ENCODE peak calls at places on chromosome 9, in six cellular contexts. One of them, this sample, is unnamed.

GRCh38 chr9:99109522-99109921 is 4.6 kb downstream of the TGFBR1 start:
- DNase-seq in CD8-positive, alpha-beta T cell: no peak
- DNase-seq in A549: no peak
- DNase-seq in osteoblast: no peak
- DNase-seq in fibroblast of lung: peak; percentile 73
- DNase-seq in mesendoderm: no peak
- DNase-seq in this sample: no peak

GRCh38 chr9:117783828-117784227 is 79.6 kb downstream of the TLR4 start:
- DNase-seq in CD8-positive, alpha-beta T cell: peak; percentile 15
- DNase-seq in A549: no peak
- DNase-seq in osteoblast: no peak
- DNase-seq in fibroblast of lung: no peak
- DNase-seq in mesendoderm: no peak
- DNase-seq in this sample: no peak

GRCh38 chr9:97773723-97774122 is 76.6 kb upstream of the XPA start:
- DNase-seq in CD8-positive, alpha-beta T cell: no peak
- DNase-seq in A549: no peak
- DNase-seq in osteoblast: peak; percentile 81
- DNase-seq in fibroblast of lung: peak; percentile 16
- DNase-seq in mesendoderm: no peak
- DNase-seq in this sample: no peak

GRCh38 chr9:38289486-38290275 is 102.8 kb upstream of the ALDH1B1 start:
- DNase-seq in CD8-positive, alpha-beta T cell: no peak
- DNase-seq in A549: no peak
- DNase-seq in osteoblast: no peak
- DNase-seq in fibroblast of lung: no peak
- DNase-seq in mesendoderm: no peak
- DNase-seq in this sample: no peak

GRCh38 chr9:112112941-112113399 is 62.1 kb downstream of the SUSD1 start:
- DNase-seq in CD8-positive, alpha-beta T cell: no peak
- DNase-seq in A549: peak; percentile 71
- DNase-seq in osteoblast: peak; percentile 17
- DNase-seq in fibroblast of lung: peak; percentile 2
- DNase-seq in mesendoderm: peak; percentile 80
- DNase-seq in this sample: no peak

GRCh38 chr9:128716581-128717254 is 7.2 kb downstream of the ZDHHC12 start:
- DNase-seq in CD8-positive, alpha-beta T cell: no peak
- DNase-seq in A549: no peak
- DNase-seq in osteoblast: peak; percentile 45
- DNase-seq in fibroblast of lung: no peak
- DNase-seq in mesendoderm: no peak
- DNase-seq in this sample: no peak

GRCh38 chr9:87434341-87434740 is 63.3 kb upstream of the DAPK1 start:
- DNase-seq in CD8-positive, alpha-beta T cell: no peak
- DNase-seq in A549: no peak
- DNase-seq in osteoblast: no peak
- DNase-seq in fibroblast of lung: no peak
- DNase-seq in mesendoderm: no peak
- DNase-seq in this sample: no peak

GRCh38 chr9:112861638-112862555 is 28.8 kb downstream of the SLC46A2 start:
- DNase-seq in CD8-positive, alpha-beta T cell: no peak
- DNase-seq in A549: no peak
- DNase-seq in osteoblast: peak; percentile 67
- DNase-seq in fibroblast of lung: peak; percentile 39
- DNase-seq in mesendoderm: no peak
- DNase-seq in this sample: no peak

GRCh38 chr9:92952861-92953620 is 5.7 kb downstream of the FGD3 start:
- DNase-seq in CD8-positive, alpha-beta T cell: no peak
- DNase-seq in A549: no peak
- DNase-seq in osteoblast: peak; percentile 73
- DNase-seq in fibroblast of lung: no peak
- DNase-seq in mesendoderm: no peak
- DNase-seq in this sample: peak; percentile 66

GRCh38 chr9:12695474-12695873 is 2.3 kb downstream of the TYRP1 start:
- DNase-seq in CD8-positive, alpha-beta T cell: no peak
- DNase-seq in A549: no peak
- DNase-seq in osteoblast: no peak
- DNase-seq in fibroblast of lung: no peak
- DNase-seq in mesendoderm: no peak
- DNase-seq in this sample: no peak

GRCh38 chr9:121946465-121946864 is 146.6 kb downstream of the TTLL11 start:
- DNase-seq in CD8-positive, alpha-beta T cell: no peak
- DNase-seq in A549: no peak
- DNase-seq in osteoblast: no peak
- DNase-seq in fibroblast of lung: no peak
- DNase-seq in mesendoderm: no peak
- DNase-seq in this sample: no peak

GRCh38 chr9:72465602-72466001 is 55.8 kb upstream of the TMC1 start:
- DNase-seq in CD8-positive, alpha-beta T cell: no peak
- DNase-seq in A549: no peak
- DNase-seq in osteoblast: peak; percentile 64
- DNase-seq in fibroblast of lung: no peak
- DNase-seq in mesendoderm: no peak
- DNase-seq in this sample: no peak

GRCh38 chr9:127224883-127225739 is 39.5 kb upstream of the GARNL3 start:
- DNase-seq in CD8-positive, alpha-beta T cell: peak; percentile 90
- DNase-seq in A549: peak; percentile 90
- DNase-seq in osteoblast: peak; percentile 100
- DNase-seq in fibroblast of lung: peak; percentile 91
- DNase-seq in mesendoderm: peak; percentile 92
- DNase-seq in this sample: peak; percentile 99

GRCh38 chr9:128122809-128123175 is 4.7 kb downstream of the PTGES2 start:
- DNase-seq in CD8-positive, alpha-beta T cell: no peak
- DNase-seq in A549: no peak
- DNase-seq in osteoblast: peak; percentile 21
- DNase-seq in fibroblast of lung: no peak
- DNase-seq in mesendoderm: no peak
- DNase-seq in this sample: no peak

GRCh38 chr9:79616013-79616412 is 44.2 kb downstream of the TLE4 start:
- DNase-seq in CD8-positive, alpha-beta T cell: no peak
- DNase-seq in A549: no peak
- DNase-seq in osteoblast: no peak
- DNase-seq in fibroblast of lung: peak; percentile 13
- DNase-seq in mesendoderm: peak; percentile 14
- DNase-seq in this sample: no peak

GRCh38 chr9:98774746-98775145 is 21.6 kb downstream of the ANKS6 start:
- DNase-seq in CD8-positive, alpha-beta T cell: no peak
- DNase-seq in A549: peak; percentile 33
- DNase-seq in osteoblast: peak; percentile 78
- DNase-seq in fibroblast of lung: no peak
- DNase-seq in mesendoderm: no peak
- DNase-seq in this sample: no peak

GRCh38 chr9:117088140-117088539 is 326.7 kb downstream of the ASTN2 start:
- DNase-seq in CD8-positive, alpha-beta T cell: no peak
- DNase-seq in A549: no peak
- DNase-seq in osteoblast: no peak
- DNase-seq in fibroblast of lung: no peak
- DNase-seq in mesendoderm: no peak
- DNase-seq in this sample: no peak

GRCh38 chr9:1098551-1098950 is 48.4 kb downstream of the DMRT2 start:
- DNase-seq in CD8-positive, alpha-beta T cell: no peak
- DNase-seq in A549: no peak
- DNase-seq in osteoblast: no peak
- DNase-seq in fibroblast of lung: no peak
- DNase-seq in mesendoderm: no peak
- DNase-seq in this sample: no peak

GRCh38 chr9:136090768-136091581 is 4.1 kb downstream of the NACC2 start:
- DNase-seq in CD8-positive, alpha-beta T cell: no peak
- DNase-seq in A549: no peak
- DNase-seq in osteoblast: peak; percentile 89
- DNase-seq in fibroblast of lung: no peak
- DNase-seq in mesendoderm: no peak
- DNase-seq in this sample: no peak

GRCh38 chr9:126055386-126055785 is 271.2 kb upstream of the MVB12B start:
- DNase-seq in CD8-positive, alpha-beta T cell: no peak
- DNase-seq in A549: no peak
- DNase-seq in osteoblast: no peak
- DNase-seq in fibroblast of lung: no peak
- DNase-seq in mesendoderm: no peak
- DNase-seq in this sample: no peak

GRCh38 chr9:86122309-86122708 is 23.0 kb upstream of the GOLM1 start:
- DNase-seq in CD8-positive, alpha-beta T cell: no peak
- DNase-seq in A549: peak; percentile 39
- DNase-seq in osteoblast: no peak
- DNase-seq in fibroblast of lung: no peak
- DNase-seq in mesendoderm: peak; percentile 37
- DNase-seq in this sample: peak; percentile 63

GRCh38 chr9:80175286-80175906 is 603.6 kb downstream of the TLE4 start:
- DNase-seq in CD8-positive, alpha-beta T cell: no peak
- DNase-seq in A549: peak; percentile 39
- DNase-seq in osteoblast: no peak
- DNase-seq in fibroblast of lung: peak; percentile 72
- DNase-seq in mesendoderm: peak; percentile 41
- DNase-seq in this sample: peak; percentile 11

GRCh38 chr9:132733133-132733815 is 63.0 kb downstream of the GTF3C4 start:
- DNase-seq in CD8-positive, alpha-beta T cell: no peak
- DNase-seq in A549: no peak
- DNase-seq in osteoblast: no peak
- DNase-seq in fibroblast of lung: peak; percentile 39
- DNase-seq in mesendoderm: no peak
- DNase-seq in this sample: no peak

GRCh38 chr9:125785187-125785840 is 38.1 kb downstream of the PBX3 start:
- DNase-seq in CD8-positive, alpha-beta T cell: no peak
- DNase-seq in A549: no peak
- DNase-seq in osteoblast: peak; percentile 66
- DNase-seq in fibroblast of lung: no peak
- DNase-seq in mesendoderm: no peak
- DNase-seq in this sample: no peak

GRCh38 chr9:117696141-117696540 is 8.1 kb upstream of the TLR4 start:
- DNase-seq in CD8-positive, alpha-beta T cell: no peak
- DNase-seq in A549: no peak
- DNase-seq in osteoblast: no peak
- DNase-seq in fibroblast of lung: no peak
- DNase-seq in mesendoderm: no peak
- DNase-seq in this sample: no peak

GRCh38 chr9:115106642-115107041 is 11.3 kb downstream of the TNC start:
- DNase-seq in CD8-positive, alpha-beta T cell: no peak
- DNase-seq in A549: no peak
- DNase-seq in osteoblast: no peak
- DNase-seq in fibroblast of lung: peak; percentile 36
- DNase-seq in mesendoderm: no peak
- DNase-seq in this sample: no peak

GRCh38 chr9:137190315-137190853 is 1.9 kb downstream of the SSNA1 start:
- DNase-seq in CD8-positive, alpha-beta T cell: no peak
- DNase-seq in A549: no peak
- DNase-seq in osteoblast: no peak
- DNase-seq in fibroblast of lung: no peak
- DNase-seq in mesendoderm: no peak
- DNase-seq in this sample: no peak

GRCh38 chr9:128192601-128193371 is 1.4 kb upstream of the CIZ1 start:
- DNase-seq in CD8-positive, alpha-beta T cell: peak; percentile 46
- DNase-seq in A549: peak; percentile 97
- DNase-seq in osteoblast: peak; percentile 97
- DNase-seq in fibroblast of lung: peak; percentile 90
- DNase-seq in mesendoderm: peak; percentile 46
- DNase-seq in this sample: no peak

GRCh38 chr9:126128494-126129142 is 198.0 kb upstream of the MVB12B start:
- DNase-seq in CD8-positive, alpha-beta T cell: no peak
- DNase-seq in A549: no peak
- DNase-seq in osteoblast: no peak
- DNase-seq in fibroblast of lung: no peak
- DNase-seq in mesendoderm: no peak
- DNase-seq in this sample: no peak

GRCh38 chr9:137487454-137488329 is 28.6 kb upstream of the NSMF start:
- DNase-seq in CD8-positive, alpha-beta T cell: no peak
- DNase-seq in A549: no peak
- DNase-seq in osteoblast: peak; percentile 74
- DNase-seq in fibroblast of lung: peak; percentile 5
- DNase-seq in mesendoderm: no peak
- DNase-seq in this sample: no peak

GRCh38 chr9:37027582-37028424 is 6.3 kb downstream of the PAX5 start:
- DNase-seq in CD8-positive, alpha-beta T cell: peak; percentile 77
- DNase-seq in A549: peak; percentile 94
- DNase-seq in osteoblast: peak; percentile 100
- DNase-seq in fibroblast of lung: peak; percentile 76
- DNase-seq in mesendoderm: peak; percentile 98
- DNase-seq in this sample: peak; percentile 95

GRCh38 chr9:124658165-124659017 is 112.7 kb downstream of the NR6A1 start:
- DNase-seq in CD8-positive, alpha-beta T cell: peak; percentile 43
- DNase-seq in A549: peak; percentile 97
- DNase-seq in osteoblast: peak; percentile 68
- DNase-seq in fibroblast of lung: peak; percentile 94
- DNase-seq in mesendoderm: peak; percentile 89
- DNase-seq in this sample: peak; percentile 89
- H3K4me1 ChIP-seq in CD8-positive, alpha-beta T cell: peaks cover 16% of the 10 kb centered on the region
- H3K4me1 ChIP-seq in A549: peaks cover 35% of the 10 kb centered on the region
- H3K4me1 ChIP-seq in osteoblast: peaks cover 17% of the 10 kb centered on the region
- H3K4me1 ChIP-seq in fibroblast of lung: no peaks in the 10 kb centered on the region
- H3K4me1 ChIP-seq in mesendoderm: peaks cover 7% of the 10 kb centered on the region
- H3K4me1 ChIP-seq in this sample: peaks cover 16% of the 10 kb centered on the region

DNA sequence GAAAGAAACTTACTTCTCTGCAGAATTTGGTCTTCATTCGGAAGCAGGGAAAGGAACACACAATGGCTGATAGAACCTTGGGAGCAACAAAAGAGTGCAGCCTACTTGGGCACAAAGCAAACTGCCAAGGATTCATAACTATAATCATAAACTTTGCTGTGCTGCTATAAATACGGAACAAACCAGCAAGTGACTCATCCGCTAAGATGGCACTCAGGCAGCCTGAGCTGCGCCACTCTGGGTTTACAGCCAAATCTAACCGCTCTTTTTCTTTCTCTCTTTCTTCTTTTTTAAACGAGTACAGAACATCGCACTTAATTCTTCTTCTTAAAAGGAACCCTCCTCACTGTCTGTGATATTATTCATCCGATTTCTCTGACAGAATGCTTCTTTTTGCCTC is 81.1 kb downstream of the PTPN3 start:
- DNase-seq in CD8-positive, alpha-beta T cell: no peak
- DNase-seq in A549: no peak
- DNase-seq in osteoblast: no peak
- DNase-seq in fibroblast of lung: peak; percentile 34
- DNase-seq in mesendoderm: no peak
- DNase-seq in this sample: no peak
- H3K4me3 ChIP-seq in CD8-positive, alpha-beta T cell: no peak overlapping the region
- H3K4me3 ChIP-seq in A549: no peak overlapping the region
- H3K4me3 ChIP-seq in osteoblast: no peak overlapping the region
- H3K4me3 ChIP-seq in fibroblast of lung: no peak overlapping the region
- H3K4me3 ChIP-seq in mesendoderm: no peak overlapping the region
- H3K4me3 ChIP-seq in this sample: no peak overlapping the region

DNA sequence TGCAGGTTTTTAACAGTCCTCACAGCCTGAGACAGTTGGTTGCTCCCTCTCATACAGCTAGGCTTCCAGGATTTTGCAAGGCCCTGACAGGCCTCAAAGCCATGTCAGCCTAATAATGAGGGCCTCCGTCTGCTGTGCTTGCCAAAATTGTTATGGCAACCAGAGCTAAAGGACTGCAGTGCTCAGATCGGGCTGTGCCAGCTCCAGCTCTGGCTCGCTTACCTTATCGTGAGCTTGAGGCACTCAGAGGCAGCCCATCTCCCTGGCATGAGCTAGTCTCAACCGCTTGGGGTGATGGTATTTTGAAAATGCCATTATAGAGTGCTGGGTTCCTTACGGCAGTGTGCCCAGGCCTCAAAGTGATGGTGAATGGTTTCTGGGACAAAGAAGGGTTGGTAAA is 8.4 kb downstream of the MTAP start:
- DNase-seq in CD8-positive, alpha-beta T cell: no peak
- DNase-seq in A549: no peak
- DNase-seq in osteoblast: no peak
- DNase-seq in fibroblast of lung: no peak
- DNase-seq in mesendoderm: no peak
- DNase-seq in this sample: no peak
- H3K4me1 ChIP-seq in CD8-positive, alpha-beta T cell: peaks cover 10% of the 10 kb centered on the region
- H3K4me1 ChIP-seq in A549: peaks cover 70% of the 10 kb centered on the region
- H3K4me1 ChIP-seq in osteoblast: peaks cover 29% of the 10 kb centered on the region
- H3K4me1 ChIP-seq in fibroblast of lung: peaks cover 6% of the 10 kb centered on the region
- H3K4me1 ChIP-seq in mesendoderm: no peaks in the 10 kb centered on the region
- H3K4me1 ChIP-seq in this sample: peaks cover under 1% of the 10 kb centered on the region

GRCh38 chr9:68895741-68896478 is 118.0 kb downstream of the PRKACG start:
- DNase-seq in CD8-positive, alpha-beta T cell: no peak
- DNase-seq in A549: no peak
- DNase-seq in osteoblast: peak; percentile 53
- DNase-seq in fibroblast of lung: no peak
- DNase-seq in mesendoderm: no peak
- DNase-seq in this sample: no peak
- H3K4me3 ChIP-seq in CD8-positive, alpha-beta T cell: no peak overlapping the region
- H3K4me3 ChIP-seq in A549: no peak overlapping the region
- H3K4me3 ChIP-seq in osteoblast: no peak overlapping the region
- H3K4me3 ChIP-seq in fibroblast of lung: no peak overlapping the region
- H3K4me3 ChIP-seq in mesendoderm: no peak overlapping the region
- H3K4me3 ChIP-seq in this sample: no peak overlapping the region

This sample was measured in HAP-1.